ENCODE peak calls at places on chromosome 11, in ten cellular contexts. A is K562, I is breast epithelium, L is transverse colon, K is stomach, X is HepG2, S is HCT116, R is suprapubic skin, H is GM23338, G is sigmoid colon. W is an unnamed sample.
A peak's percentile ranks its signal among the peaks of the same experiment; 100 is the strongest.

GRCh38 chr11:60978546-60979380 is 7.3 kb downstream of the CD6 start:
- DNase-seq in A (no peak), I (no peak), L (no peak), K (no peak), X (no peak), S (no peak), R (no peak), H (no peak), G (no peak), W (no peak)

GRCh38 chr11:94186342-94187203 is 57.9 kb downstream of the PANX1 start:
- DNase-seq in A (no peak), I (no peak), L (no peak), K (no peak), X (no peak), S (no peak), R (no peak), H (peak; percentile 13), G (no peak), W (no peak)

GRCh38 chr11:3642071-3642951 is 519 bp upstream of the ART5 start:
- DNase-seq in A (peak; percentile 95), I (peak; percentile 61), L (peak; percentile 74), K (peak; percentile 85), X (peak; percentile 81), S (peak; percentile 72), R (no peak), H (peak; percentile 97), G (peak; percentile 88), W (peak; percentile 86)

GRCh38 chr11:2419638-2420501 is 19.3 kb downstream of the TSSC4 start:
- DNase-seq in A (peak; percentile 82), I (peak; percentile 64), L (peak; percentile 84), K (peak; percentile 84), X (peak; percentile 66), S (peak; percentile 52), R (no peak), H (peak; percentile 87), G (peak; percentile 89), W (peak; percentile 92)

GRCh38 chr11:12137938-12138731 is 27.7 kb downstream of the MICAL2 start:
- DNase-seq in A (no peak), I (no peak), L (peak; percentile 12), K (no peak), X (no peak), S (no peak), R (no peak), H (no peak), G (peak; percentile 65), W (peak; percentile 11)

GRCh38 chr11:126403039-126403438 is 47.6 kb downstream of the ST3GAL4 start:
- DNase-seq in A (no peak), I (peak; percentile 72), L (peak; percentile 82), K (no peak), X (no peak), S (no peak), R (no peak), H (peak; percentile 54), G (no peak), W (no peak)

GRCh38 chr11:32137263-32137662 is 46.4 kb downstream of the RCN1 start:
- DNase-seq in A (no peak), I (no peak), L (no peak), K (no peak), X (no peak), S (peak; percentile 34), R (no peak), H (no peak), G (no peak), W (no peak)

GRCh38 chr11:44047298-44047697 is 483 bp upstream of the ACCSL start:
- DNase-seq in A (no peak), I (no peak), L (no peak), K (no peak), X (no peak), S (no peak), R (no peak), H (no peak), G (no peak), W (no peak)

GRCh38 chr11:70068345-70068744 is 9.8 kb upstream of the ANO1 start:
- DNase-seq in A (no peak), I (no peak), L (no peak), K (no peak), X (no peak), S (no peak), R (peak; percentile 16), H (no peak), G (peak; percentile 29), W (no peak)

GRCh38 chr11:120344302-120345004 is 8.2 kb downstream of the ARHGEF12 start:
- DNase-seq in A (peak; percentile 55), I (no peak), L (peak; percentile 18), K (no peak), X (no peak), S (peak; percentile 38), R (no peak), H (no peak), G (no peak), W (no peak)

GRCh38 chr11:69554849-69555248 is 73.4 kb downstream of the LINC01488 start:
- DNase-seq in A (no peak), I (no peak), L (no peak), K (no peak), X (peak; percentile 11), S (no peak), R (no peak), H (no peak), G (peak; percentile 40), W (no peak)

GRCh38 chr11:16211407-16211806 is 144.9 kb downstream of the SOX6 start:
- DNase-seq in A (no peak), I (no peak), L (no peak), K (no peak), X (no peak), S (no peak), R (no peak), H (peak; percentile 43), G (no peak), W (no peak)

GRCh38 chr11:22786475-22786874 is 43.1 kb downstream of the SVIP start:
- DNase-seq in A (no peak), I (no peak), L (no peak), K (no peak), X (no peak), S (no peak), R (no peak), H (no peak), G (no peak), W (no peak)

GRCh38 chr11:67303132-67303988 is at the start of gene SSH3:
- DNase-seq in A (no peak), I (peak; percentile 56), L (peak; percentile 90), K (peak; percentile 91), X (peak; percentile 56), S (peak; percentile 42), R (peak; percentile 92), H (peak; percentile 92), G (peak; percentile 84), W (peak; percentile 94)

GRCh38 chr11:6132431-6132830 is 24.9 kb downstream of the OR56B4 start:
- DNase-seq in A (no peak), I (no peak), L (no peak), K (no peak), X (no peak), S (no peak), R (no peak), H (no peak), G (no peak), W (no peak)
- TF ChIP-seq POLR2AphosphoS5 in A (no peak), I (no peak), L (no peak), K (no peak), X (no peak), S (no peak), R (no peak), H (no peak), G (no peak), W (no peak)

DNA sequence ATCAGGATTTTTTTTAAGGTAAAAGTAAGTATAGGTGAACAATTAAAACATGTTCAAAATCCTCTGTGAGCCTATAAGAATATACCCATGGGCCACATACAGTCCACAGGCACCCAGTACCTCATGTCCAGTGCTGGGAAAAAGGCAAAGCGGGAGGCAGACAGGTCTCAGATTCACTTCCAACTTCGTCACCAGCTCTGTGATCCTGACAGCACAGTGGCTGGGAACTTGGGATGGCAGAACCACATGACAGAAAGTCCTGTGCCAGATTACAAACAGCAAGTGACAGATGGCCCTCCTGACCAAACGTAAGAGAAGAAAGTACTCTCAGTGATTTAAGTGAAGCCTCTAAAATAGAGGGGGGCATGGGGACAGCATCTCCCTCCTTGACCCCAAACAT is 5.8 kb downstream of the SLC1A2 start:
- DNase-seq in A (no peak), I (no peak), L (no peak), K (no peak), X (no peak), S (no peak), R (no peak), H (no peak), G (no peak), W (no peak)
- TF ChIP-seq POLR2AphosphoS5 in A (no peak), I (no peak), L (no peak), K (no peak), X (no peak), S (no peak), R (no peak), H (no peak), G (no peak), W (no peak)

GRCh38 chr11:47569646-47570045 is 4.2 kb downstream of the PTPMT1 start:
- DNase-seq in A (no peak), I (no peak), L (no peak), K (no peak), X (no peak), S (no peak), R (peak; percentile 72), H (no peak), G (no peak), W (peak; percentile 10)

GRCh38 chr11:47564933-47565339 is 463 bp upstream of the PTPMT1 start:
- DNase-seq in A (no peak), I (no peak), L (no peak), K (no peak), X (no peak), S (no peak), R (no peak), H (no peak), G (no peak), W (no peak)

GRCh38 chr11:47566166-47566546 is 757 bp downstream of the PTPMT1 start:
- DNase-seq in A (peak; percentile 39), I (no peak), L (no peak), K (peak; percentile 35), X (no peak), S (no peak), R (peak; percentile 78), H (no peak), G (no peak), W (peak; percentile 73)

GRCh38 chr11:47560431-47560830 is 5.0 kb upstream of the PTPMT1 start:
- DNase-seq in A (no peak), I (no peak), L (no peak), K (no peak), X (no peak), S (no peak), R (no peak), H (no peak), G (no peak), W (no peak)

GRCh38 chr11:47565340-47566165 is at the start of gene PTPMT1:
- DNase-seq in A (peak; percentile 85), I (peak; percentile 55), L (peak; percentile 81), K (peak; percentile 77), X (peak; percentile 68), S (peak; percentile 40), R (peak; percentile 90), H (peak; percentile 87), G (peak; percentile 87), W (peak; percentile 94)
- TF ChIP-seq POLR2AphosphoS5 in A (peak; percentile 73), I (peak; percentile 24), L (peak; percentile 39), K (peak; percentile 16), X (peak; percentile 46), S (peak; percentile 82), R (no peak), H (peak; percentile 57), G (no peak), W (peak; percentile 76)

DNA sequence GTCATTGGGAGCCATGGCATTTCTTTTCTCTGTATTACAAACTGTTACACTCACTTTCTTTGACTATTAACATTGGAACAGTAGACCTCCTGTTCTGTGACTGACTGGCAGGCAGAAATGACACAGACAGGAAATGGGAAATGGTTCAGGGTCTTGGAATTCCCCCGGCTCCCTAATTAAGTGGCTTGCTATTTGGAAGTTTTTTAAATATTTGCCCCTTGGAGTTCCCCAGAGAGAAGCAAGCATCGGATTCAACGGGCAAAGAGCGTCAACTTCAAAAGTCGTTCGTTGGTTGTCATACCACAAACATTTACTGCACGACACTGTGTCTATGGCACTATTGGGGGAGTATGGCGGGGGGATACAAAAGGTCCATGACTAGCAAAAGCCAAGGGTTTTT is 1.1 kb upstream of the BIRC2 start:
- DNase-seq in A (peak; percentile 36), I (no peak), L (no peak), K (no peak), X (peak; percentile 64), S (peak; percentile 28), R (no peak), H (no peak), G (no peak), W (no peak)
- TF ChIP-seq POLR2AphosphoS5 in A (no peak), I (no peak), L (no peak), K (no peak), X (no peak), S (no peak), R (no peak), H (no peak), G (no peak), W (no peak)

W was measured in spleen.